ENCODE peak calls at places on chromosome 6, in seven cellular contexts. P, T, K, X, D, C and A are unnamed samples.

GRCh38 chr6:162058281-162058875 is 669.2 kb downstream of the PRKN start:
- DNase-seq in P (peak; percentile 49), T (no peak), K (no peak), X (peak; percentile 4), D (peak; percentile 34), C (no peak), A (no peak)

GRCh38 chr6:83514877-83515466 is 2.6 kb downstream of the PRSS35 start:
- DNase-seq in P (no peak), T (peak; percentile 41), K (peak; percentile 81), X (peak; percentile 76), D (no peak), C (peak; percentile 63), A (peak; percentile 84)

GRCh38 chr6:89999995-90000825 is 105.9 kb downstream of the GJA10 start:
- DNase-seq in P (no peak), T (no peak), K (no peak), X (no peak), D (no peak), C (no peak), A (no peak)

GRCh38 chr6:143498428-143498827 is 13.1 kb downstream of the FUCA2 start:
- DNase-seq in P (no peak), T (no peak), K (no peak), X (no peak), D (no peak), C (no peak), A (no peak)

GRCh38 chr6:166757226-166758135 is 130.4 kb upstream of the RPS6KA2 start:
- DNase-seq in P (no peak), T (peak; percentile 12), K (peak; percentile 65), X (peak; percentile 54), D (no peak), C (no peak), A (peak; percentile 25)

GRCh38 chr6:111989743-111990142 is 64.2 kb upstream of the CCN6 start:
- DNase-seq in P (no peak), T (no peak), K (no peak), X (no peak), D (no peak), C (no peak), A (no peak)

GRCh38 chr6:151004415-151005024 is 139.0 kb downstream of the MTHFD1L start:
- DNase-seq in P (no peak), T (peak; percentile 59), K (peak; percentile 95), X (peak; percentile 94), D (no peak), C (peak; percentile 66), A (peak; percentile 98)

GRCh38 chr6:152391179-152391880 is 245.8 kb downstream of the SYNE1 start:
- DNase-seq in P (no peak), T (no peak), K (no peak), X (no peak), D (no peak), C (no peak), A (no peak)

GRCh38 chr6:108321253-108321740 is 26.4 kb downstream of the AFG1L start:
- DNase-seq in P (no peak), T (no peak), K (no peak), X (no peak), D (no peak), C (no peak), A (peak; percentile 14)

GRCh38 chr6:39422273-39422672 is 99.8 kb upstream of the KCNK16 start:
- DNase-seq in P (peak; percentile 58), T (no peak), K (no peak), X (no peak), D (no peak), C (no peak), A (no peak)

GRCh38 chr6:75290558-75290957 is 6.0 kb upstream of the TMEM30A start:
- DNase-seq in P (no peak), T (no peak), K (no peak), X (no peak), D (no peak), C (no peak), A (no peak)

GRCh38 chr6:158518196-158519127 is 41.4 kb upstream of the TMEM181 start:
- DNase-seq in P (peak; percentile 30), T (peak; percentile 66), K (peak; percentile 80), X (peak; percentile 83), D (peak; percentile 48), C (peak; percentile 43), A (peak; percentile 86)

GRCh38 chr6:134956676-134957075 is 6.8 kb upstream of the ALDH8A1 start:
- DNase-seq in P (no peak), T (no peak), K (peak; percentile 13), X (no peak), D (no peak), C (no peak), A (peak; percentile 26)

GRCh38 chr6:17012421-17013225 is 89.2 kb upstream of the STMND1 start:
- DNase-seq in P (no peak), T (peak; percentile 91), K (peak; percentile 61), X (no peak), D (no peak), C (peak; percentile 27), A (peak; percentile 75)

GRCh38 chr6:20640181-20640580 is 105.9 kb downstream of the CDKAL1 start:
- DNase-seq in P (no peak), T (no peak), K (no peak), X (no peak), D (no peak), C (no peak), A (no peak)

GRCh38 chr6:44464527-44465310 is 77.2 kb downstream of the CDC5L start:
- DNase-seq in P (no peak), T (no peak), K (no peak), X (peak; percentile 34), D (no peak), C (no peak), A (peak; percentile 61)

GRCh38 chr6:136566851-136567250 is 16.6 kb upstream of the MAP7 start:
- DNase-seq in P (no peak), T (no peak), K (no peak), X (no peak), D (no peak), C (no peak), A (no peak)

GRCh38 chr6:96089173-96089572 is 73.4 kb downstream of the FUT9 start:
- DNase-seq in P (no peak), T (no peak), K (no peak), X (no peak), D (no peak), C (no peak), A (no peak)

GRCh38 chr6:170476360-170476759 is 76.7 kb downstream of the PSMB1 start:
- DNase-seq in P (no peak), T (no peak), K (no peak), X (no peak), D (no peak), C (no peak), A (no peak)

GRCh38 chr6:170475118-170475517 is 78.0 kb downstream of the PSMB1 start:
- DNase-seq in P (no peak), T (no peak), K (no peak), X (no peak), D (no peak), C (no peak), A (no peak)

GRCh38 chr6:170483413-170483812 is 69.7 kb downstream of the PSMB1 start:
- DNase-seq in P (no peak), T (no peak), K (no peak), X (no peak), D (no peak), C (no peak), A (no peak)

GRCh38 chr6:170485159-170485558 is 67.9 kb downstream of the PSMB1 start:
- DNase-seq in P (no peak), T (no peak), K (no peak), X (peak; percentile 42), D (no peak), C (no peak), A (no peak)

DNA sequence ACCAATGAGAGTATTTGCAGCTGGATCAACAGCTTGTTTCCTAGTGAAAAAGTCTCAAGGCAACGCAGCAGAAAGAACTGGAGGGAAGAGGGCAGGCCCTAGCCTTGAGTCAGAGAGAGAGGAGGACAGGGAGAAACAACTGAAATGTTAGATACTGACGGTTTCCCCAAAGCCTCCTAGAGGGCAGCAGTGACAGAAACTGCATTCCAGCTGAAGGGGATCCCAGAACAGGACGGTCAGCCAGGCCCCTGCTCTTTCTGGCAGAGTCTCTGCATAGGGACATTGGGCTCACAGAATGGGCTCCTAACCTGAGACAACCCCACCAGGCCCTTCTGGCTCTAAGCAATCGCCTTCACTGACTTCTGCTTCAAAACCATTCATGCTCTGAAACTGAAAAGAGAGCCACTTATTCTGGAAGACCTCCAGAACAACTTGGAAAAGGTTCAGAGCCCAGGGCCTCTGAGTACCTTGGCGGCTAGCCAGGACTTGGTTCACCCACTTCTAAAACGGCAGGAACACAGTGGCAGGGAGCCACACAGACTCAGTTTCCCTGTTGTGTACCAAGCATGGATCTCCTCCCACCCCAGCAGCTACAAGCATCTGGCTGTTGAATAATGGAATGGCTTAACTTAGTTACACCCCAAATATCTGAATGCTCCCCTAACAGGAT is 72.9 kb downstream of the PSMB1 start:
- DNase-seq in P (peak; percentile 29), T (no peak), K (peak; percentile 34), X (peak; percentile 34), D (no peak), C (no peak), A (peak; percentile 37)
- TF ChIP-seq CTCF in P (peak; percentile 37), T (peak; percentile 17), K (peak; percentile 21), X (peak; percentile 28), D (peak; percentile 31), C (peak; percentile 25), A (peak; percentile 38)

GRCh38 chr6:165653196-165653595 is 9.8 kb downstream of the PDE10A start:
- DNase-seq in P (no peak), T (no peak), K (no peak), X (no peak), D (no peak), C (no peak), A (peak; percentile 36)
- H3K4me3 ChIP-seq in P (no peak overlapping the region), T (no peak overlapping the region), K (no peak overlapping the region), X (no peak overlapping the region), D (no peak overlapping the region), C (no peak overlapping the region), A (no peak overlapping the region)

GRCh38 chr6:49541210-49541724 is 9.2 kb upstream of the C6orf141 start:
- DNase-seq in P (no peak), T (peak; percentile 83), K (peak; percentile 80), X (peak; percentile 93), D (no peak), C (peak; percentile 18), A (peak; percentile 95)

GRCh38 chr6:49539102-49539501 is 11.4 kb upstream of the C6orf141 start:
- DNase-seq in P (no peak), T (no peak), K (no peak), X (no peak), D (no peak), C (no peak), A (no peak)

GRCh38 chr6:49540614-49541013 is 9.9 kb upstream of the C6orf141 start:
- DNase-seq in P (no peak), T (no peak), K (no peak), X (peak; percentile 24), D (no peak), C (no peak), A (no peak)

GRCh38 chr6:49543087-49543858 is 7.2 kb upstream of the C6orf141 start:
- DNase-seq in P (no peak), T (no peak), K (no peak), X (no peak), D (no peak), C (no peak), A (no peak)

GRCh38 chr6:49541936-49542335 is 8.5 kb upstream of the C6orf141 start:
- DNase-seq in P (no peak), T (no peak), K (no peak), X (peak; percentile 54), D (no peak), C (no peak), A (peak; percentile 51)
- TF ChIP-seq CTCF in P (no peak), T (no peak), K (no peak), X (no peak), D (no peak), C (no peak), A (no peak)

DNA sequence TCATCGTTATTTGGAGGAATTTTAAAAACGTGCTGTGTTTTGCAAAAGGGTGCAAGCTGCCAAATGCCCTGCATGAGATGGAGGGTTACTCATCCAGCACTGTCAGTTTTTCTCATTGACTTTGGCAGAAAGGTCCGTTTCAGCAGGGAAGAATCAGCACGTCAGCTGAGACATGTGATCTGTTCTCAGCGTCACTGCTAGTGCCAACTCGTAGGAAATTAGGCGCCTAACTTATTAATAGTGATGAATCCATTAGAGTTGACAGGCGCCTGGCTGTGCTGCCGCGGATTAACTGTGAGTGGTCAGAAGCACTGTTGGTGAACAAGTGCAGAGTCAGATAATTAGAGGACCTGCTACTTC is 175.5 kb upstream of the FOXQ1 start:
- DNase-seq in P (no peak), T (no peak), K (peak; percentile 88), X (peak; percentile 83), D (no peak), C (peak; percentile 36), A (no peak)
- H3K4me3 ChIP-seq in P (no peak overlapping the region), T (no peak overlapping the region), K (peak overlapping the region; percentile 3), X (no peak overlapping the region), D (no peak overlapping the region), C (no peak overlapping the region), A (no peak overlapping the region)